ENCODE peak calls at places on chromosome 6, in four cellular contexts. S is K562, N is HepG2, T is GM12878. C is an unnamed sample.

GRCh38 chr6:30893001-30893591 is 8.8 kb downstream of the DDR1 start:
- DNase-seq in T (no peak), S (no peak), N (no peak), C (no peak)

GRCh38 chr6:41694815-41695536 is 40.4 kb downstream of the TFEB start:
- DNase-seq in S (no peak), T (no peak), N (no peak), C (no peak)

GRCh38 chr6:131981624-131981978 is 30.4 kb upstream of the CCN2 start:
- DNase-seq in N (no peak), S (no peak), T (no peak), C (no peak)

GRCh38 chr6:145367149-145367548 is 368.2 kb downstream of the EPM2A start:
- DNase-seq in T (no peak), S (no peak), N (no peak), C (no peak)

GRCh38 chr6:152695317-152696043 is 2.2 kb upstream of the MYCT1 start:
- DNase-seq in N (no peak), T (no peak), S (no peak), C (no peak)

GRCh38 chr6:141169419-141169818 is 963.3 kb upstream of the GJE1 start:
- DNase-seq in N (no peak), T (no peak), S (no peak), C (no peak)

GRCh38 chr6:128005009-128005408 is 104.2 kb upstream of the THEMIS start:
- DNase-seq in S (no peak), N (no peak), T (no peak), C (no peak)

GRCh38 chr6:133277895-133278545 is 36.9 kb downstream of the EYA4 start:
- DNase-seq in S (no peak), T (no peak), N (no peak), C (peak)

GRCh38 chr6:69232506-69233194 is 564.2 kb downstream of the LMBRD1 start:
- DNase-seq in T (no peak), S (peak), N (peak), C (peak)

GRCh38 chr6:32092760-32093497 is 16.2 kb downstream of the TNXB start:
- DNase-seq in S (no peak), T (no peak), N (no peak), C (no peak)

GRCh38 chr6:161057103-161058091 is 65.8 kb downstream of the MAP3K4 start:
- DNase-seq in S (no peak), N (no peak), T (no peak), C (peak)

GRCh38 chr6:150720774-150721233 is 121.1 kb downstream of the PLEKHG1 start:
- DNase-seq in T (peak), S (no peak), N (no peak), C (peak)

GRCh38 chr6:170063851-170064617 is 226.8 kb downstream of the DLL1 start:
- DNase-seq in T (no peak), S (no peak), N (no peak), C (no peak)

GRCh38 chr6:84897874-84898635 is 133.7 kb upstream of the TBX18 start:
- DNase-seq in S (no peak), T (no peak), N (no peak), C (no peak)

GRCh38 chr6:84921891-84922290 is 157.5 kb upstream of the TBX18 start:
- DNase-seq in S (no peak), N (no peak), T (no peak), C (no peak)

GRCh38 chr6:109869398-109870165 is 108.5 kb upstream of the GPR6 start:
- DNase-seq in T (no peak), S (no peak), N (no peak), C (no peak)

GRCh38 chr6:114000066-114000465 is 29.1 kb upstream of the HDAC2 start:
- DNase-seq in S (no peak), T (no peak), N (no peak), C (no peak)

GRCh38 chr6:37083243-37084138 is 78.0 kb downstream of the FGD2 start:
- DNase-seq in N (peak), S (peak), T (no peak), C (no peak)

GRCh38 chr6:149950423-149950822 is 8.6 kb downstream of the ULBP2 start:
- DNase-seq in S (no peak), T (no peak), N (no peak), C (no peak)

GRCh38 chr6:70282906-70283461 is 19.9 kb downstream of the COL9A1 start:
- DNase-seq in T (no peak), N (no peak), S (no peak), C (no peak)

GRCh38 chr6:164322533-164322932 is 908.0 kb downstream of the QKI start:
- DNase-seq in N (no peak), S (no peak), T (no peak), C (no peak)

GRCh38 chr6:143061597-143062385 is 1.1 kb downstream of the AIG1 start:
- DNase-seq in N (peak), S (no peak), T (no peak), C (no peak)

GRCh38 chr6:16805190-16805860 is 44.1 kb upstream of the ATXN1 start:
- DNase-seq in S (no peak), N (peak), T (no peak), C (no peak)

GRCh38 chr6:129162605-129163004 is 279.7 kb downstream of the LAMA2 start:
- DNase-seq in S (no peak), T (no peak), N (no peak), C (no peak)

GRCh38 chr6:29834564-29835436 is 7.2 kb downstream of the HLA-G start:
- DNase-seq in S (peak), T (no peak), N (no peak), C (peak)

GRCh38 chr6:43478008-43478372 is 620 bp downstream of the TJAP1 start:
- DNase-seq in T (no peak), N (no peak), S (no peak), C (no peak)

GRCh38 chr6:163393923-163394322 is 20.6 kb upstream of the QKI start:
- DNase-seq in S (no peak), N (no peak), T (no peak), C (no peak)

GRCh38 chr6:143803769-143804540 is 39.2 kb upstream of the LTV1 start:
- DNase-seq in N (no peak), T (no peak), S (no peak), C (no peak)

GRCh38 chr6:56009620-56010019 is 134.2 kb upstream of the BMP5 start:
- DNase-seq in T (no peak), S (no peak), N (no peak), C (no peak)

GRCh38 chr6:30042476-30042875 is 18.6 kb upstream of the POLR1H start:
- DNase-seq in T (no peak), S (no peak), N (no peak), C (peak)

GRCh38 chr6:136127856-136128255 is 122.3 kb downstream of the MTFR2 start:
- DNase-seq in T (no peak), S (no peak), N (no peak), C (no peak)

GRCh38 chr6:16700202-16700997 is 60.9 kb downstream of the ATXN1 start:
- DNase-seq in S (no peak), T (no peak), N (no peak), C (no peak)

GRCh38 chr6:14068133-14068532 is 49.4 kb upstream of the CD83 start:
- DNase-seq in S (no peak), N (no peak), T (no peak), C (no peak)

GRCh38 chr6:67630146-67630545 is 1004.9 kb upstream of the ADGRB3 start:
- DNase-seq in S (no peak), T (no peak), N (no peak), C (no peak)

GRCh38 chr6:161169690-161170089 is 104.2 kb downstream of the AGPAT4 start:
- DNase-seq in S (peak), T (no peak), N (no peak), C (no peak)

GRCh38 chr6:111604259-111605099 is 1.2 kb downstream of the TRAF3IP2 start:
- DNase-seq in S (no peak), T (no peak), N (no peak), C (peak)
- TF ChIP-seq FOXK2 in S (no peak), T (no peak), N (no peak), C (no peak)

GRCh38 chr6:158460602-158461092 is 99.2 kb upstream of the TMEM181 start:
- DNase-seq in S (no peak), N (no peak), T (no peak), C (no peak)
- TF ChIP-seq TARDBP in S (no peak), N (no peak), T (no peak), C (no peak)

DNA sequence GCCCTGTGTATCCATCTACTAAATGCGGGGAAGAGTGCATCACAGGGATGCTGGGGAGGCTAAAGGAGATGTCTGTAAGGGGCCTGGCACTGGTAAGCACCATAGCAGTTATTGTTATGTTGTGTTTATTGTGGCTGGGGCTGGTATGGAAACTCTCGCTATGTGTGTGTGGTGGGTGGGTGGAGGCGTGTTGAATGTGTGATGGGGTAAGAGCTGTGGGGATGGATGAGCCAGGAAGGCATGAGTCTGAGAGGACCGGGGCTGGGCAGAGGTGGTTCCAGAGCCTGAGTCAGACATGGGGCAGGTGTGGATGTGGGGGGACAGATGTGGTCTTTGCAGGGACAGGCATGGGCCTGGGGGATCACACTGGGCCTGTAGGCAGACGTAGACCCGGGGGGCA is 88.1 kb downstream of the GRM4 start:
- DNase-seq in N (no peak), S (no peak), T (no peak), C (no peak)
- TF ChIP-seq BHLHE40 in N (no peak), S (no peak), T (no peak), C (no peak)

GRCh38 chr6:89251976-89252375 is 34.8 kb upstream of the GABRR1 start:
- DNase-seq in N (no peak), T (no peak), S (no peak), C (no peak)
- TF ChIP-seq FOXK2 in N (no peak), T (no peak), S (no peak), C (no peak)

DNA sequence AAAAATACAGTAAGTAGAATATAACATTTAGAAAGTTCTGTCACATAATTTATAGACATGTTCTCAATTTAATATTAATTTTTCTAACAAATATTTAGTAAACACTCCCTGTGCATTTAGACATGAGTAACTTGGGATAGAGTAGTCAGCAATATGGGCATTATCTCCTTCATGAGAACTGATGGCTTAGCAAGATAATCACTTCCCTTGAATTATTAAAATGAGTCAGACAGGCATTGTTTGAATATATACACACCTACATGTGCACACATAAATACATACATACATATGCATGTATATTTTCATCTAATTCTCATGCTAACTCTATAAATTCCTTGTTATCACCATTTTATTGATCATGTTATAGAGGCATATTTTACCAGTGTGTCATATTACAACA is 434.7 kb upstream of the MANEA start:
- DNase-seq in T (no peak), S (no peak), N (no peak), C (no peak)
- TF ChIP-seq TARDBP in T (no peak), S (no peak), N (no peak), C (no peak)

C was measured in HEK293T.